ENCODE peak calls at places on chromosomes 7 and 10, in eight cellular contexts. S, W, F, A, N, G, T and Q are unnamed samples.

GRCh38 chr7:131232768-131233167 is 94.9 kb upstream of the MKLN1 start:
- DNase-seq in F (peak), A (no peak), S (no peak), T (no peak), W (no peak), N (no peak), G (no peak), Q (no peak)

GRCh38 chr10:47340613-47341170 is 7.5 kb upstream of the RBP3 start:
- DNase-seq in S (peak), G (peak), N (no peak), F (peak), W (peak), T (peak), A (peak), Q (peak)

GRCh38 chr7:20229652-20230500 is 12.7 kb upstream of the MACC1 start:
- DNase-seq in N (peak), A (no peak), W (no peak), S (no peak), F (no peak), G (peak), T (peak), Q (no peak)

GRCh38 chr7:131424219-131424822 is 96.6 kb downstream of the MKLN1 start:
- DNase-seq in W (no peak), N (no peak), G (peak), F (no peak), A (peak), S (no peak), T (no peak), Q (no peak)

GRCh38 chr10:47013469-47014169 is 102.4 kb downstream of the PTPN20 start:
- DNase-seq in W (no peak), N (no peak), F (no peak), G (no peak), S (no peak), A (no peak), T (no peak), Q (no peak)

GRCh38 chr7:8263048-8263447 is 1.1 kb upstream of the ICA1 start:
- DNase-seq in A (no peak), G (no peak), N (no peak), T (no peak), F (no peak), W (no peak), S (no peak), Q (no peak)

GRCh38 chr10:11782793-11783557 is 40.2 kb upstream of the PROSER2 start:
- DNase-seq in G (peak), W (peak), S (no peak), N (peak), T (no peak), F (no peak), A (peak), Q (no peak)

GRCh38 chr10:93773120-93773519 is 15.4 kb downstream of the LGI1 start:
- DNase-seq in A (no peak), N (no peak), S (no peak), G (no peak), T (no peak), F (no peak), W (no peak), Q (no peak)

GRCh38 chr10:132107211-132107946 is 41.6 kb downstream of the JAKMIP3 start:
- DNase-seq in A (no peak), S (no peak), F (peak), N (no peak), G (no peak), T (no peak), W (no peak), Q (no peak)

GRCh38 chr10:89352802-89353201 is 25.0 kb downstream of the IFIT3 start:
- DNase-seq in T (no peak), G (no peak), W (no peak), N (no peak), A (no peak), S (no peak), F (peak), Q (no peak)

GRCh38 chr10:122126763-122127659 is 138.0 kb downstream of the TACC2 start:
- DNase-seq in G (peak), S (no peak), F (no peak), A (no peak), N (no peak), W (peak), T (peak), Q (no peak)

GRCh38 chr10:58512470-58513188 is at the start of gene BICC1:
- DNase-seq in A (no peak), S (peak), G (peak), F (peak), N (no peak), W (peak), T (no peak), Q (no peak)

GRCh38 chr7:45708046-45708950 is 134.1 kb downstream of the ADCY1 start:
- DNase-seq in G (no peak), F (peak), A (no peak), W (no peak), T (no peak), S (no peak), N (no peak), Q (no peak)

GRCh38 chr7:100160067-100160466 is 1.5 kb upstream of the TRAPPC14 start:
- DNase-seq in A (no peak), F (no peak), W (no peak), N (no peak), G (no peak), S (no peak), T (no peak), Q (no peak)

GRCh38 chr7:96486681-96487080 is 164.8 kb upstream of the SLC25A13 start:
- DNase-seq in A (no peak), G (no peak), F (no peak), S (no peak), T (no peak), N (no peak), W (no peak), Q (no peak)

GRCh38 chr7:901388-902154 is 25.2 kb downstream of the GET4 start:
- DNase-seq in A (peak), F (peak), W (peak), S (peak), N (peak), G (peak), T (peak), Q (no peak)

GRCh38 chr10:57218382-57218781 is 857.3 kb upstream of the ZWINT start:
- DNase-seq in W (peak), S (no peak), N (no peak), A (no peak), G (no peak), F (no peak), T (no peak), Q (no peak)